ENCODE peak calls at places on chromosomes 12 and 14, in six cellular contexts. One of them, this sample, is unnamed.

GRCh38 chr12:62625238-62625637 is 158.6 kb downstream of the MON2 start:
- DNase-seq in cardiac fibroblast: peak; percentile 77
- DNase-seq in T-helper 2 cell: no peak
- DNase-seq in left colon: no peak
- DNase-seq in ACHN: peak; percentile 86
- DNase-seq in mesendoderm: peak; percentile 53
- DNase-seq in this sample: no peak

GRCh38 chr14:79659995-79660975 is 551.0 kb downstream of the DIO2 start:
- DNase-seq in cardiac fibroblast: no peak
- DNase-seq in T-helper 2 cell: no peak
- DNase-seq in left colon: no peak
- DNase-seq in ACHN: no peak
- DNase-seq in mesendoderm: no peak
- DNase-seq in this sample: no peak

GRCh38 chr12:56222531-56222895 is 791 bp upstream of the RNF41 start:
- DNase-seq in cardiac fibroblast: no peak
- DNase-seq in T-helper 2 cell: no peak
- DNase-seq in left colon: no peak
- DNase-seq in ACHN: no peak
- DNase-seq in mesendoderm: no peak
- DNase-seq in this sample: no peak

GRCh38 chr14:76998777-76999366 is 29.6 kb downstream of the IRF2BPL start:
- DNase-seq in cardiac fibroblast: no peak
- DNase-seq in T-helper 2 cell: no peak
- DNase-seq in left colon: no peak
- DNase-seq in ACHN: no peak
- DNase-seq in mesendoderm: no peak
- DNase-seq in this sample: no peak

GRCh38 chr12:1793426-1794210 is 26.7 kb upstream of the LRTM2 start:
- DNase-seq in cardiac fibroblast: no peak
- DNase-seq in T-helper 2 cell: no peak
- DNase-seq in left colon: no peak
- DNase-seq in ACHN: no peak
- DNase-seq in mesendoderm: no peak
- DNase-seq in this sample: peak; percentile 75

GRCh38 chr14:61355892-61356325 is 34.5 kb downstream of the PRKCH start:
- DNase-seq in cardiac fibroblast: peak; percentile 92
- DNase-seq in T-helper 2 cell: peak; percentile 34
- DNase-seq in left colon: no peak
- DNase-seq in ACHN: peak; percentile 76
- DNase-seq in mesendoderm: peak; percentile 98
- DNase-seq in this sample: peak; percentile 67

GRCh38 chr12:71415336-71416231 is 24.0 kb upstream of the LGR5 start:
- DNase-seq in cardiac fibroblast: peak; percentile 73
- DNase-seq in T-helper 2 cell: no peak
- DNase-seq in left colon: no peak
- DNase-seq in ACHN: peak; percentile 76
- DNase-seq in mesendoderm: peak; percentile 71
- DNase-seq in this sample: no peak

GRCh38 chr14:105021656-105022275 is 883 bp upstream of the CDCA4 start:
- DNase-seq in cardiac fibroblast: no peak
- DNase-seq in T-helper 2 cell: no peak
- DNase-seq in left colon: peak; percentile 77
- DNase-seq in ACHN: peak; percentile 56
- DNase-seq in mesendoderm: peak; percentile 87
- DNase-seq in this sample: peak; percentile 88

GRCh38 chr12:105205322-105206048 is 30.5 kb downstream of the APPL2 start:
- DNase-seq in cardiac fibroblast: no peak
- DNase-seq in T-helper 2 cell: no peak
- DNase-seq in left colon: peak; percentile 72
- DNase-seq in ACHN: no peak
- DNase-seq in mesendoderm: no peak
- DNase-seq in this sample: no peak

GRCh38 chr14:53167602-53168328 is 14.6 kb upstream of the DDHD1 start:
- DNase-seq in cardiac fibroblast: peak; percentile 48
- DNase-seq in T-helper 2 cell: no peak
- DNase-seq in left colon: no peak
- DNase-seq in ACHN: no peak
- DNase-seq in mesendoderm: no peak
- DNase-seq in this sample: no peak

GRCh38 chr12:107207931-107208515 is 114.7 kb upstream of the CRY1 start:
- DNase-seq in cardiac fibroblast: peak; percentile 6
- DNase-seq in T-helper 2 cell: no peak
- DNase-seq in left colon: no peak
- DNase-seq in ACHN: peak; percentile 20
- DNase-seq in mesendoderm: peak; percentile 13
- DNase-seq in this sample: no peak

GRCh38 chr14:66330218-66330617 is 156.0 kb upstream of the CCDC196 start:
- DNase-seq in cardiac fibroblast: no peak
- DNase-seq in T-helper 2 cell: no peak
- DNase-seq in left colon: no peak
- DNase-seq in ACHN: no peak
- DNase-seq in mesendoderm: no peak
- DNase-seq in this sample: no peak

GRCh38 chr12:34166427-34167060 is 144.2 kb downstream of the ALG10 start:
- DNase-seq in cardiac fibroblast: no peak
- DNase-seq in T-helper 2 cell: no peak
- DNase-seq in left colon: no peak
- DNase-seq in ACHN: no peak
- DNase-seq in mesendoderm: no peak
- DNase-seq in this sample: peak; percentile 54

GRCh38 chr12:90060031-90060430 is 351.4 kb upstream of the ATP2B1 start:
- DNase-seq in cardiac fibroblast: no peak
- DNase-seq in T-helper 2 cell: no peak
- DNase-seq in left colon: no peak
- DNase-seq in ACHN: no peak
- DNase-seq in mesendoderm: no peak
- DNase-seq in this sample: no peak

GRCh38 chr12:12214635-12215131 is 52.2 kb downstream of the LRP6 start:
- DNase-seq in cardiac fibroblast: peak; percentile 65
- DNase-seq in T-helper 2 cell: no peak
- DNase-seq in left colon: no peak
- DNase-seq in ACHN: no peak
- DNase-seq in mesendoderm: peak; percentile 64
- DNase-seq in this sample: no peak

GRCh38 chr14:100822007-100822406 is 3.9 kb upstream of the MEG3 start:
- DNase-seq in cardiac fibroblast: no peak
- DNase-seq in T-helper 2 cell: no peak
- DNase-seq in left colon: no peak
- DNase-seq in ACHN: no peak
- DNase-seq in mesendoderm: no peak
- DNase-seq in this sample: no peak

GRCh38 chr12:75690556-75690955 is 179.1 kb upstream of the KRR1 start:
- DNase-seq in cardiac fibroblast: peak; percentile 100
- DNase-seq in T-helper 2 cell: no peak
- DNase-seq in left colon: no peak
- DNase-seq in ACHN: no peak
- DNase-seq in mesendoderm: no peak
- DNase-seq in this sample: no peak

GRCh38 chr14:83217492-83217891 is 1683.8 kb upstream of the SEL1L start:
- DNase-seq in cardiac fibroblast: no peak
- DNase-seq in T-helper 2 cell: no peak
- DNase-seq in left colon: peak; percentile 6
- DNase-seq in ACHN: no peak
- DNase-seq in mesendoderm: no peak
- DNase-seq in this sample: no peak